ENCODE peak calls at places on chromosome 10, in six cellular contexts. U is breast epithelium, S is heart left ventricle, E is prostate gland, I is endothelial cell of umbilical vein, C is transverse colon. W is an unnamed sample.

GRCh38 chr10:3728563-3728962 is 56.4 kb downstream of the KLF6 start:
- DNase-seq in E (no peak), I (no peak), C (no peak), U (no peak), S (no peak), W (no peak)

GRCh38 chr10:75201793-75202307 is 8.7 kb upstream of the VDAC2 start:
- DNase-seq in C (peak; percentile 64), S (no peak), E (no peak), I (no peak), U (no peak), W (peak; percentile 20)

GRCh38 chr10:124092270-124093075 is 925 bp downstream of the CHST15 start:
- DNase-seq in S (peak; percentile 82), I (peak; percentile 52), E (peak; percentile 40), U (no peak), C (peak; percentile 77), W (no peak)

GRCh38 chr10:86103391-86104101 is 263.0 kb downstream of the GRID1 start:
- DNase-seq in E (no peak), U (no peak), I (no peak), C (no peak), S (no peak), W (no peak)

GRCh38 chr10:114256822-114257221 is 17.8 kb downstream of the VWA2 start:
- DNase-seq in I (no peak), U (no peak), C (no peak), S (no peak), E (no peak), W (no peak)

GRCh38 chr10:29555746-29556481 is 78.9 kb downstream of the SVIL start:
- DNase-seq in U (no peak), S (no peak), C (no peak), E (no peak), I (no peak), W (no peak)

GRCh38 chr10:113297226-113297625 is 255.6 kb upstream of the HABP2 start:
- DNase-seq in C (no peak), I (no peak), S (no peak), U (no peak), E (no peak), W (no peak)

GRCh38 chr10:48523820-48524758 is 80.8 kb downstream of the ARHGAP22 start:
- DNase-seq in S (no peak), E (no peak), I (no peak), C (no peak), U (no peak), W (peak; percentile 58)

GRCh38 chr10:126133906-126134703 is 237.7 kb downstream of the FANK1 start:
- DNase-seq in C (no peak), E (no peak), I (no peak), U (no peak), S (no peak), W (no peak)

GRCh38 chr10:110562348-110562747 is 5.1 kb upstream of the SMC3 start:
- DNase-seq in S (no peak), U (no peak), E (no peak), C (no peak), I (no peak), W (no peak)

GRCh38 chr10:107994621-107995274 is 830.2 kb upstream of the SORCS1 start:
- DNase-seq in S (no peak), C (no peak), U (no peak), E (no peak), I (no peak), W (no peak)

GRCh38 chr10:132232553-132232949 is 45.8 kb downstream of the DPYSL4 start:
- DNase-seq in U (no peak), I (no peak), S (peak; percentile 73), C (no peak), E (no peak), W (no peak)

GRCh38 chr10:127715782-127716378 is 21.1 kb upstream of the FOXI2 start:
- DNase-seq in S (no peak), E (no peak), U (no peak), I (peak; percentile 25), C (no peak), W (peak; percentile 5)

DNA sequence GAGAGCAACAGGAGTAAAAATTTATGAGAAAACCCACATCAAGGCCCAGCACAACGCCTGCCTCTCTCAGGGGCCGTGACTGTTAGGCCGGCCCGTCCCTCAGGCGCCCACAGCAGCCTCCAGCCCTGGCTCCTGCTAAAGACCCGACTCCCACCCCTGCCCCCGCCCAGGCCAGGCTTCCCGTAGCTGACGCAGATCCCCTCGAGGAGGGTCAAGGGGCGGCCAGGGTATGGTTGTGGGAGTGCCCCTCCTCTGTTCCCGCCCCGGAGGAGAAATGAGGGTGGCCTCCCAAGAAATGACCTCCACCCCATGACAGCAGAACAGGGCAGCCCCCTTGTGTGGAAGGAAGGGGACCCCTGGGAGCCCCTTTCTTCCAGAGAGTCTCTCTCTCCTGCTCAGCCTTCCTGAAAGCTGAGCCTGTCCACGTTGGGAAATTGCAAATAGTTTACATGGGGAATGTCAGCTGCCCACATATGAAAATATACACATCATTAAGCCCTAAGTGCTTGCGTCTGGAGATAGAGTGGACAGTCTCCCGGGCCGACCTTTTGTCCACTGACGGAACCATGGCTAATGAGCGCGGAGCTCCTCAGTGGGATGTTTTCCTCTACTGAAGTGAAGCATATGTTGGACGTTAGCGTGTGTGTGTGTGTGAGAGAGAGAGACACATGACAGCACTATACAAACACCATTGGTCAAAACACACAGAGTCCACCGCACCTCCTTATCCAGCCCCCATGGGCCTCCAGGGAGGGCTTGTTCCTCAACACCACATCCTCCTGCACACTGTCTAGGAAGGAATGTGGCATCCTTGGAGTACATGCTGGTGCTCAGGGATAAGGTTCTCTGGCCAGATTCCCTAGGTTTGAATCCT is 128.5 kb downstream of the RGS10 start:
- DNase-seq in U (no peak), S (peak; percentile 75), E (no peak), C (peak; percentile 44), I (no peak), W (no peak)
- TF ChIP-seq POLR2A in U (no peak), S (no peak), E (no peak), C (no peak), I (no peak), W (no peak)

DNA sequence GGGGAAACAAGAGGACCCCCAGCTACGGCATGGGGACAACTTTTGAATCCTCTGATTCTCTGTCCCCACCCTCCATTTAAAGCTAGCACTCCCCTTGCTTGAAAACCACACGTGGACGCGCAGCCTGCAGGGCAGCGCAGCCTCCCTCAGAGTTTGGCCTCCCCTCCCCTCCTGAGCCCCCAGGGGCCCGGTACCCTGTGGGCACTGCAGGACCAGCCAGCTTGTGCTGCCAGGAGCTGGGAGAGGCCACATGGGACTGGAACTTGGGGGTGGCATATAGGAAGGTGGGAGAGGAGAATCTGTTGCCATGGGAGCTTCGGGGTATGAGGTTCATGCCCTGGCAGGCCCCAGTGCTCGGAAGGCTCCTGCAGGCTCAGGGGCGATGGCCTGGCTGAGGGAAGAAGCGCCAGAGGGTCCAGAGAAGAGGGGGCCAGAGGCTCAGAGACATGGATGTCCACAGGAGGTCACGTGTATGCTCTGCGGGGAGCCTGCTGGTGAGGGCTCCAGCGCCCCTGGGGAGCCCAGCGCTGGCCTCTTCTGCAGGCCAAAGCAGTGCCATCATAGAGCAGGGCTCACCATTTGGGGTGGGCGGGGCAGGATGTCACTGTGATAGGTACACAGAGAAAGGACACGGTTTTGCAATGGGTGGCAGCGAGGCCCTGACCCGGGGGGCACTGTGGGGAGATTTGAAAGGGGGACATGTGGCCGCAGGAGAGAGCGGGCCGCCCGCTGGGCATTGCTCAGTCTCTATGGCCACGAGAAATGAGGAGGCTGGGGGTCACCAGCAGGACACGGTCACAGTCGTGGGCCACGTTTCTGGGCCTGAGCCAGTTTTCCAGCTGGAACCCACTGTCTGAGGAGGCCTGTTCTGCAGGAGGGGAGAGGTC is 64.2 kb downstream of the GLRX3 start:
- DNase-seq in S (no peak), E (no peak), U (no peak), I (no peak), C (no peak), W (no peak)
- TF ChIP-seq POLR2A in S (no peak), E (no peak), U (no peak), I (no peak), C (no peak), W (no peak)

GRCh38 chr10:16819026-16819425 is 1.8 kb upstream of the RSU1 start:
- DNase-seq in S (no peak), E (no peak), I (no peak), C (no peak), U (no peak), W (no peak)

GRCh38 chr10:16819436-16819835 is 2.2 kb upstream of the RSU1 start:
- DNase-seq in I (no peak), S (no peak), E (no peak), U (no peak), C (no peak), W (no peak)

GRCh38 chr10:16816142-16816541 is 1.1 kb downstream of the RSU1 start:
- DNase-seq in U (no peak), C (no peak), S (no peak), E (no peak), I (no peak), W (peak; percentile 49)

GRCh38 chr10:16816830-16817124 is 447 bp downstream of the RSU1 start:
- DNase-seq in S (no peak), I (no peak), E (no peak), U (no peak), C (no peak), W (no peak)

GRCh38 chr10:16817125-16818019 is at the start of gene RSU1:
- DNase-seq in I (peak; percentile 100), S (peak; percentile 100), E (peak; percentile 100), C (peak; percentile 100), U (peak; percentile 100), W (peak; percentile 100)
- TF ChIP-seq POLR2A in I (peak; percentile 49), S (no peak), E (peak; percentile 68), C (peak; percentile 78), U (peak; percentile 36), W (peak; percentile 92)

GRCh38 chr10:94803307-94803706 is 40.8 kb downstream of the CYP2C19 start:
- DNase-seq in C (no peak), S (no peak), U (no peak), E (no peak), I (no peak), W (no peak)
- TF ChIP-seq POLR2A in C (no peak), S (no peak), U (no peak), E (no peak), I (no peak), W (no peak)

DNA sequence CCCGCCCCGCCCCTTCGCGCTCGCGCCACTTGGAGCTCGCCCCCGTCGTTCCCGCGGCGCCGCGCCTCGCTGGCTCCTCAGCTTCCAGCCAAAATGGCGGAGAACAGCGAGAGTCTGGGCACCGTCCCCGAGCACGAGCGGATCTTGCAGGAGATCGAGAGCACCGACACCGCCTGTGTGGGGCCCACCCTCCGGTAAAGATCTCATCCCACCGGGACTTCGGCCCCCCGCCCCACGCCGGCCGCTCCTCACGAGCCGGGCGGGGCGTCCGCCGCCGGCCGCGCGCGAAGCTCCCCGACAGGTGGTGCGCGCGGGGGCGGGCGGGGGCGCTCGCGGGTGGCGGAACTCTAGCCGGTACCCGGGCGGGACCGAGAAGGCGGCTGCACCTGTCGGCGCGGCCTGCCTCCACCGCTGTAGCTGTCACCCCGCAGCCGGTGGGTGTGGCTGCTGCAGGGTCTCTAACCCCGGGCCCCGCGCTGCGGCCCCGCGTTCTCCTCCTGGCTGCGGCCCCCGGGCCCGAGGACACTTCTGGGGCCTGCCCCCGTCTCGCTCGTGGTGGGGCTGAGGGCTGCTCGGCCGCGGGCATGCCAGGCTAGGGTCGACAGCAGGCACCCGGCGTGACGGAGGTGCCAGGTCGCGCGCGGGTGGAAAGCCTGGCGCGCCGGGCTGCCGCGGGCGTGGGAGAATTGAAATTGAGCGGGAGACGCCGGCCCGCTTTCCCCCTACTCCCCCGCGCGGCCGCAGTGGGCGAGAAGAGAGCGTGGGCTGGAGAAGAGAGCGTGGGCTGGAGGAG is at the start of gene EXOC6:
- DNase-seq in E (peak; percentile 73), C (peak; percentile 86), U (peak; percentile 77), I (peak; percentile 86), S (peak; percentile 91), W (peak; percentile 91)
- TF ChIP-seq POLR2A in E (no peak), C (no peak), U (no peak), I (peak; percentile 77), S (no peak), W (peak; percentile 41)

GRCh38 chr10:63703740-63704345 is 182.6 kb downstream of the REEP3 start:
- DNase-seq in S (no peak), E (no peak), I (no peak), U (no peak), C (no peak), W (no peak)
- TF ChIP-seq POLR2A in S (no peak), E (no peak), I (no peak), U (no peak), C (no peak), W (no peak)